ENCODE peak calls at places on chromosomes 2 and 18, in seven cellular contexts. One of them, this sample, is unnamed.

GRCh38 chr2:102803041-102803896 is 41.4 kb downstream of the TMEM182 start:
- DNase-seq in hepatocyte: no peak
- DNase-seq in left ventricle myocardium inferior: no peak
- DNase-seq in fibroblast of pulmonary artery: no peak
- DNase-seq in HFFc6: no peak
- DNase-seq in lower leg skin: no peak
- DNase-seq in H9: no peak
- DNase-seq in this sample: no peak

GRCh38 chr2:81901017-81901416 is 1596.5 kb upstream of the LRRTM1 start:
- DNase-seq in hepatocyte: peak
- DNase-seq in left ventricle myocardium inferior: no peak
- DNase-seq in fibroblast of pulmonary artery: peak
- DNase-seq in HFFc6: no peak
- DNase-seq in lower leg skin: no peak
- DNase-seq in H9: no peak
- DNase-seq in this sample: no peak

GRCh38 chr18:74804677-74805076 is 207.0 kb downstream of the ZNF407 start:
- DNase-seq in hepatocyte: no peak
- DNase-seq in left ventricle myocardium inferior: no peak
- DNase-seq in fibroblast of pulmonary artery: no peak
- DNase-seq in HFFc6: no peak
- DNase-seq in lower leg skin: no peak
- DNase-seq in H9: no peak
- DNase-seq in this sample: no peak

GRCh38 chr2:192155521-192156118 is 39.1 kb downstream of the TMEFF2 start:
- DNase-seq in hepatocyte: no peak
- DNase-seq in left ventricle myocardium inferior: no peak
- DNase-seq in fibroblast of pulmonary artery: no peak
- DNase-seq in HFFc6: no peak
- DNase-seq in lower leg skin: no peak
- DNase-seq in H9: no peak
- DNase-seq in this sample: no peak

GRCh38 chr2:33588246-33588645 is 10.9 kb downstream of the FAM98A start:
- DNase-seq in hepatocyte: no peak
- DNase-seq in left ventricle myocardium inferior: no peak
- DNase-seq in fibroblast of pulmonary artery: peak
- DNase-seq in HFFc6: no peak
- DNase-seq in lower leg skin: no peak
- DNase-seq in H9: no peak
- DNase-seq in this sample: no peak

GRCh38 chr18:75643083-75643482 is 215.6 kb upstream of the SMIM21 start:
- DNase-seq in hepatocyte: no peak
- DNase-seq in left ventricle myocardium inferior: no peak
- DNase-seq in fibroblast of pulmonary artery: no peak
- DNase-seq in HFFc6: no peak
- DNase-seq in lower leg skin: no peak
- DNase-seq in H9: no peak
- DNase-seq in this sample: no peak

GRCh38 chr2:238231809-238232208 is 8.0 kb downstream of the HES6 start:
- DNase-seq in hepatocyte: no peak
- DNase-seq in left ventricle myocardium inferior: no peak
- DNase-seq in fibroblast of pulmonary artery: no peak
- DNase-seq in HFFc6: no peak
- DNase-seq in lower leg skin: no peak
- DNase-seq in H9: no peak
- DNase-seq in this sample: no peak

GRCh38 chr2:130316596-130316995 is 26.1 kb upstream of the IMP4 start:
- DNase-seq in hepatocyte: no peak
- DNase-seq in left ventricle myocardium inferior: no peak
- DNase-seq in fibroblast of pulmonary artery: no peak
- DNase-seq in HFFc6: no peak
- DNase-seq in lower leg skin: no peak
- DNase-seq in H9: no peak
- DNase-seq in this sample: no peak

GRCh38 chr2:218962859-218963492 is 3.5 kb downstream of the CDK5R2 start:
- DNase-seq in hepatocyte: peak
- DNase-seq in left ventricle myocardium inferior: peak
- DNase-seq in fibroblast of pulmonary artery: peak
- DNase-seq in HFFc6: peak
- DNase-seq in lower leg skin: peak
- DNase-seq in H9: peak
- DNase-seq in this sample: no peak

GRCh38 chr2:204796581-204796980 is 251.3 kb downstream of the PARD3B start:
- DNase-seq in hepatocyte: no peak
- DNase-seq in left ventricle myocardium inferior: no peak
- DNase-seq in fibroblast of pulmonary artery: no peak
- DNase-seq in HFFc6: no peak
- DNase-seq in lower leg skin: no peak
- DNase-seq in H9: no peak
- DNase-seq in this sample: no peak

GRCh38 chr2:229206548-229206947 is 64.5 kb downstream of the PID1 start:
- DNase-seq in hepatocyte: no peak
- DNase-seq in left ventricle myocardium inferior: no peak
- DNase-seq in fibroblast of pulmonary artery: no peak
- DNase-seq in HFFc6: no peak
- DNase-seq in lower leg skin: no peak
- DNase-seq in H9: no peak
- DNase-seq in this sample: no peak

GRCh38 chr18:74551936-74552555 is 17.7 kb downstream of the CNDP1 start:
- DNase-seq in hepatocyte: peak
- DNase-seq in left ventricle myocardium inferior: peak
- DNase-seq in fibroblast of pulmonary artery: peak
- DNase-seq in HFFc6: peak
- DNase-seq in lower leg skin: peak
- DNase-seq in H9: peak
- DNase-seq in this sample: peak

GRCh38 chr2:69525261-69525660 is 88.0 kb upstream of the NFU1 start:
- DNase-seq in hepatocyte: no peak
- DNase-seq in left ventricle myocardium inferior: no peak
- DNase-seq in fibroblast of pulmonary artery: no peak
- DNase-seq in HFFc6: no peak
- DNase-seq in lower leg skin: no peak
- DNase-seq in H9: no peak
- DNase-seq in this sample: no peak

GRCh38 chr2:44201648-44202047 is 33.0 kb downstream of the PPM1B start:
- DNase-seq in hepatocyte: no peak
- DNase-seq in left ventricle myocardium inferior: no peak
- DNase-seq in fibroblast of pulmonary artery: no peak
- DNase-seq in HFFc6: no peak
- DNase-seq in lower leg skin: peak
- DNase-seq in H9: no peak
- DNase-seq in this sample: no peak

GRCh38 chr2:45009303-45009927 is at the start of gene SIX2:
- DNase-seq in hepatocyte: peak
- DNase-seq in left ventricle myocardium inferior: peak
- DNase-seq in fibroblast of pulmonary artery: peak
- DNase-seq in HFFc6: peak
- DNase-seq in lower leg skin: peak
- DNase-seq in H9: peak
- DNase-seq in this sample: peak

DNA sequence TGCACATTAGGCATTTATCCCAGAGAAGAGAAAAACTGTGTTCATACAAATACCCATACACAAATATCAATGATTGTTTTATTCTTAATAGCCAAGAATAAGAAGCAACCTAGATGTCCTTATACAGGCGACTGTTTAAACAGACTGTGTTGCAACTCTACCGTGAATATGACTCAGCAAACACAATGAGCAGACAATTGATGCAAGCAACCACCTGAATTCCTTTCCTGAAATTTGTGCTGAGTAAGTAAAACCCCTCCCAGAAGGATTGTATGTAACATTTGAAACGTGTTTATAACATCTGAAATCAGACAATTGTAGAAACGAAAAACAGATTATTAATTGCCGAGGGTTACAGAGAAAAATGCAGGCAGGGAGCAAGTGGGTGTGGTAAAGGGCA is 621.9 kb upstream of the SOX11 start:
- DNase-seq in hepatocyte: no peak
- DNase-seq in left ventricle myocardium inferior: no peak
- DNase-seq in fibroblast of pulmonary artery: no peak
- DNase-seq in HFFc6: no peak
- DNase-seq in lower leg skin: no peak
- DNase-seq in H9: no peak
- DNase-seq in this sample: no peak
- TF ChIP-seq CTCF in hepatocyte: no peak
- TF ChIP-seq CTCF in left ventricle myocardium inferior: no peak
- TF ChIP-seq CTCF in fibroblast of pulmonary artery: no peak
- TF ChIP-seq CTCF in HFFc6: no peak
- TF ChIP-seq CTCF in lower leg skin: no peak
- TF ChIP-seq CTCF in H9: no peak
- TF ChIP-seq CTCF in this sample: no peak

GRCh38 chr2:187174582-187174981 is 273.5 kb downstream of the CALCRL start:
- DNase-seq in hepatocyte: no peak
- DNase-seq in left ventricle myocardium inferior: no peak
- DNase-seq in fibroblast of pulmonary artery: peak
- DNase-seq in HFFc6: no peak
- DNase-seq in lower leg skin: no peak
- DNase-seq in H9: no peak
- DNase-seq in this sample: no peak
- TF ChIP-seq CTCF in hepatocyte: peak
- TF ChIP-seq CTCF in left ventricle myocardium inferior: no peak
- TF ChIP-seq CTCF in fibroblast of pulmonary artery: peak
- TF ChIP-seq CTCF in HFFc6: peak
- TF ChIP-seq CTCF in lower leg skin: no peak
- TF ChIP-seq CTCF in H9: peak
- TF ChIP-seq CTCF in this sample: peak

DNA sequence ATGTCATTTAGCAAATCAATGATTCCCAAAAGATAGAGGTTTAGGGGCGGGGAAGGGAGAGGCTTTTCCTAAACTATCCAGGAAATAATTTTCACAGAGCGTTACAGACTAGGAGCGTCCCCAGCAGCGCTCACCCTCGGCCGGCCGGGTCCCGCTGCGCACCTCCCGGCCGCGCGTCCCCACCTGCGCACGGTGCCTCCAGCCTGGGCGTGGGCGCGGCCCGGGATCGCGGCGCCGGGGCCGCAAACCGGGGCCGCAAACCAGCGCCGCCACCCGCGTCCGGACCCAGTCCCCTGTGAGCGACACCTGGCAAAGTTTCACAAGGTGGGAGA is 681 bp upstream of the ZCCHC2 start:
- DNase-seq in hepatocyte: no peak
- DNase-seq in left ventricle myocardium inferior: no peak
- DNase-seq in fibroblast of pulmonary artery: no peak
- DNase-seq in HFFc6: no peak
- DNase-seq in lower leg skin: no peak
- DNase-seq in H9: no peak
- DNase-seq in this sample: no peak
- TF ChIP-seq CTCF in hepatocyte: no peak
- TF ChIP-seq CTCF in left ventricle myocardium inferior: no peak
- TF ChIP-seq CTCF in fibroblast of pulmonary artery: no peak
- TF ChIP-seq CTCF in HFFc6: no peak
- TF ChIP-seq CTCF in lower leg skin: no peak
- TF ChIP-seq CTCF in H9: no peak
- TF ChIP-seq CTCF in this sample: no peak

DNA sequence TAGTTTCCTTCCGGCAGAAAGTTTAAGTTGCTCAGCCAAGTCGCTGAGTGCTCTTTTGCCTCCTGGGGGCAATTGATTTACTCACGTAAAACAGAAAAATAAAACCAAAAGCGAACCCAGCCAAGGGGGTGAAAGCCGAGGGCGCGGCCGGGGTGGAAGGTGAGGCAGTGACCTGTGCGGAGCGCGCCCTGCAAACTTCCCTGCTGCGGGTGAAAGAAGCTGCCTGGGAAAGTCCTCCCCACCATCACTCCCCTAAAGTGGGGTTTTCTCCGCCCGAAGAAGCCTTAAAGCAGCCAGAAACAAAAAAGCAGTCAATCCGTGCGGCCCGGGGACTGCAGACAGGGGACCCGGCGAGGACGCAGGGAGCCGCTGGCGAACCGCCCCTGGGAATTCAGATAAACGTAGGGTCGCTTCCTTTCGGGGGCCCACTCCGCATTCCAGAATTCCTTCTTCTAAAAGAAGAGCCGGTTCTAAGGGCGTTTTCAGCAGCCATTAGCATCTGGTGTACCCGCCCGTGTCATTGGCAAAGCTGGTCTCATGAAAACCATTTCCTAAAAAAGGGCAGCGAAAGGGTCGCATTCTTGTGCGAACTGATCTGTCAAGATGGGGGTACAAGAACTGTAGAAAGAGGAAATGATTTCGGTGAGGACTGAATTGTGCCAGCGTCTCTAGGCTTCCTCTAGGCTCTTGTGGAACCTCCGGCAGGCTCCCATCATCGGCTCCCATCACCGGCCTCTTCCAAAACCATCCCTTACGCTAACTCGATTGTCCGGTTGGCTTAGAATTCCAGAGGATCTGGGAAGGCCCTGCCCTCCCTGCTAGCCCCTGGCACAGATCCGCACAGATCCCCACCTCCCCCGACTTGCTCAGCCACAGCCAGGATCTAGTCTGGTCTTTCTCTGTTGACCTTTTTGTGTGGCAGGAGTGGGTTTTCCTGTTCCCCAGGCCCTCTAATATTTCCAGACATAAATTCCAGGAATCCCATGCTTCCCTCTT is 1.1 kb downstream of the RAB31 start:
- DNase-seq in hepatocyte: peak
- DNase-seq in left ventricle myocardium inferior: peak
- DNase-seq in fibroblast of pulmonary artery: peak
- DNase-seq in HFFc6: no peak
- DNase-seq in lower leg skin: no peak
- DNase-seq in H9: peak
- DNase-seq in this sample: no peak
- TF ChIP-seq CTCF in hepatocyte: no peak
- TF ChIP-seq CTCF in left ventricle myocardium inferior: no peak
- TF ChIP-seq CTCF in fibroblast of pulmonary artery: no peak
- TF ChIP-seq CTCF in HFFc6: no peak
- TF ChIP-seq CTCF in lower leg skin: no peak
- TF ChIP-seq CTCF in H9: no peak
- TF ChIP-seq CTCF in this sample: no peak